ENCODE peak calls at places on chromosomes 7 and 10, in nine cellular contexts. One of them, this sample, is unnamed. For H3K36me3, the result is how much of the 10 kb centered on the place peaks cover.

GRCh38 chr10:32171213-32171612 is 115.0 kb upstream of the KIF5B start:
- DNase-seq in endothelial cell of umbilical vein: no peak
- DNase-seq in IMR-90: no peak
- DNase-seq in breast epithelium: peak
- DNase-seq in stomach: peak
- DNase-seq in body of pancreas: peak
- DNase-seq in ovary: no peak
- DNase-seq in spleen: no peak
- DNase-seq in gastrocnemius medialis: no peak
- DNase-seq in this sample: no peak

GRCh38 chr7:3238525-3239210 is 62.4 kb upstream of the SDK1 start:
- DNase-seq in endothelial cell of umbilical vein: no peak
- DNase-seq in IMR-90: no peak
- DNase-seq in breast epithelium: no peak
- DNase-seq in stomach: no peak
- DNase-seq in body of pancreas: no peak
- DNase-seq in ovary: no peak
- DNase-seq in spleen: no peak
- DNase-seq in gastrocnemius medialis: no peak
- DNase-seq in this sample: no peak

GRCh38 chr10:92125169-92125543 is 165.7 kb downstream of the CPEB3 start:
- DNase-seq in endothelial cell of umbilical vein: no peak
- DNase-seq in IMR-90: no peak
- DNase-seq in breast epithelium: no peak
- DNase-seq in stomach: no peak
- DNase-seq in body of pancreas: peak
- DNase-seq in ovary: no peak
- DNase-seq in spleen: no peak
- DNase-seq in gastrocnemius medialis: peak
- DNase-seq in this sample: peak

GRCh38 chr7:106807474-106807873 is 57.6 kb upstream of the PIK3CG start:
- DNase-seq in endothelial cell of umbilical vein: no peak
- DNase-seq in IMR-90: no peak
- DNase-seq in breast epithelium: no peak
- DNase-seq in stomach: no peak
- DNase-seq in body of pancreas: no peak
- DNase-seq in ovary: no peak
- DNase-seq in spleen: no peak
- DNase-seq in gastrocnemius medialis: no peak
- DNase-seq in this sample: no peak

GRCh38 chr7:34973400-34973760 is 63.9 kb downstream of the DPY19L1 start:
- DNase-seq in endothelial cell of umbilical vein: no peak
- DNase-seq in IMR-90: no peak
- DNase-seq in breast epithelium: no peak
- DNase-seq in stomach: no peak
- DNase-seq in body of pancreas: no peak
- DNase-seq in ovary: no peak
- DNase-seq in spleen: no peak
- DNase-seq in gastrocnemius medialis: no peak
- DNase-seq in this sample: no peak

GRCh38 chr10:49499305-49499851 is 39.5 kb downstream of the ERCC6 start:
- DNase-seq in endothelial cell of umbilical vein: no peak
- DNase-seq in IMR-90: no peak
- DNase-seq in breast epithelium: no peak
- DNase-seq in stomach: no peak
- DNase-seq in body of pancreas: no peak
- DNase-seq in ovary: no peak
- DNase-seq in spleen: no peak
- DNase-seq in gastrocnemius medialis: no peak
- DNase-seq in this sample: no peak

GRCh38 chr7:97145068-97145467 is 27.6 kb downstream of the SDHAF3 start:
- DNase-seq in endothelial cell of umbilical vein: peak
- DNase-seq in IMR-90: peak
- DNase-seq in breast epithelium: no peak
- DNase-seq in stomach: no peak
- DNase-seq in body of pancreas: no peak
- DNase-seq in ovary: no peak
- DNase-seq in spleen: no peak
- DNase-seq in gastrocnemius medialis: no peak
- DNase-seq in this sample: no peak

GRCh38 chr7:148527717-148528168 is 62.8 kb upstream of the C7orf33 start:
- DNase-seq in endothelial cell of umbilical vein: peak
- DNase-seq in IMR-90: peak
- DNase-seq in breast epithelium: peak
- DNase-seq in stomach: peak
- DNase-seq in body of pancreas: peak
- DNase-seq in ovary: peak
- DNase-seq in spleen: peak
- DNase-seq in gastrocnemius medialis: peak
- DNase-seq in this sample: peak

GRCh38 chr10:22436893-22437619 is 91.8 kb downstream of the SPAG6 start:
- DNase-seq in endothelial cell of umbilical vein: peak
- DNase-seq in IMR-90: peak
- DNase-seq in breast epithelium: peak
- DNase-seq in stomach: peak
- DNase-seq in body of pancreas: peak
- DNase-seq in ovary: peak
- DNase-seq in spleen: peak
- DNase-seq in gastrocnemius medialis: peak
- DNase-seq in this sample: peak

GRCh38 chr10:102599565-102600327 is 44.5 kb upstream of the TRIM8 start:
- DNase-seq in endothelial cell of umbilical vein: peak
- DNase-seq in IMR-90: no peak
- DNase-seq in breast epithelium: no peak
- DNase-seq in stomach: peak
- DNase-seq in body of pancreas: no peak
- DNase-seq in ovary: no peak
- DNase-seq in spleen: peak
- DNase-seq in gastrocnemius medialis: no peak
- DNase-seq in this sample: no peak

GRCh38 chr10:986137-986825 is 2.0 kb upstream of the GTPBP4 start:
- DNase-seq in endothelial cell of umbilical vein: no peak
- DNase-seq in IMR-90: peak
- DNase-seq in breast epithelium: no peak
- DNase-seq in stomach: peak
- DNase-seq in body of pancreas: peak
- DNase-seq in ovary: no peak
- DNase-seq in spleen: no peak
- DNase-seq in gastrocnemius medialis: no peak
- DNase-seq in this sample: no peak

GRCh38 chr7:136229819-136230609 is 252.9 kb upstream of the MTPN start:
- DNase-seq in endothelial cell of umbilical vein: no peak
- DNase-seq in IMR-90: no peak
- DNase-seq in breast epithelium: no peak
- DNase-seq in stomach: no peak
- DNase-seq in body of pancreas: no peak
- DNase-seq in ovary: no peak
- DNase-seq in spleen: no peak
- DNase-seq in gastrocnemius medialis: no peak
- DNase-seq in this sample: no peak

GRCh38 chr10:50367732-50368131 is 116.4 kb upstream of the ASAH2 start:
- DNase-seq in endothelial cell of umbilical vein: peak
- DNase-seq in IMR-90: peak
- DNase-seq in breast epithelium: no peak
- DNase-seq in stomach: no peak
- DNase-seq in body of pancreas: peak
- DNase-seq in ovary: no peak
- DNase-seq in spleen: no peak
- DNase-seq in gastrocnemius medialis: no peak
- DNase-seq in this sample: no peak

GRCh38 chr10:112083526-112083925 is 100.0 kb downstream of the GPAM start:
- DNase-seq in endothelial cell of umbilical vein: no peak
- DNase-seq in IMR-90: no peak
- DNase-seq in breast epithelium: no peak
- DNase-seq in stomach: no peak
- DNase-seq in body of pancreas: no peak
- DNase-seq in ovary: no peak
- DNase-seq in spleen: no peak
- DNase-seq in gastrocnemius medialis: no peak
- DNase-seq in this sample: no peak

GRCh38 chr7:136086712-136087111 is 109.6 kb upstream of the MTPN start:
- DNase-seq in endothelial cell of umbilical vein: peak
- DNase-seq in IMR-90: peak
- DNase-seq in breast epithelium: peak
- DNase-seq in stomach: peak
- DNase-seq in body of pancreas: peak
- DNase-seq in ovary: peak
- DNase-seq in spleen: no peak
- DNase-seq in gastrocnemius medialis: peak
- DNase-seq in this sample: no peak

GRCh38 chr10:22321831-22322662 is 1.1 kb downstream of the BMI1 start:
- DNase-seq in endothelial cell of umbilical vein: peak
- DNase-seq in IMR-90: no peak
- DNase-seq in breast epithelium: no peak
- DNase-seq in stomach: no peak
- DNase-seq in body of pancreas: no peak
- DNase-seq in ovary: peak
- DNase-seq in spleen: peak
- DNase-seq in gastrocnemius medialis: no peak
- DNase-seq in this sample: no peak

GRCh38 chr7:107213193-107213788 is 44.5 kb downstream of the HBP1 start:
- DNase-seq in endothelial cell of umbilical vein: no peak
- DNase-seq in IMR-90: no peak
- DNase-seq in breast epithelium: no peak
- DNase-seq in stomach: no peak
- DNase-seq in body of pancreas: no peak
- DNase-seq in ovary: no peak
- DNase-seq in spleen: no peak
- DNase-seq in gastrocnemius medialis: peak
- DNase-seq in this sample: no peak

GRCh38 chr10:126930506-126931458 is 25.6 kb downstream of the DOCK1 start:
- DNase-seq in endothelial cell of umbilical vein: peak
- DNase-seq in IMR-90: peak
- DNase-seq in breast epithelium: no peak
- DNase-seq in stomach: no peak
- DNase-seq in body of pancreas: no peak
- DNase-seq in ovary: no peak
- DNase-seq in spleen: no peak
- DNase-seq in gastrocnemius medialis: no peak
- DNase-seq in this sample: no peak

GRCh38 chr10:119216137-119216536 is 8.8 kb downstream of the GRK5 start:
- DNase-seq in endothelial cell of umbilical vein: no peak
- DNase-seq in IMR-90: no peak
- DNase-seq in breast epithelium: no peak
- DNase-seq in stomach: no peak
- DNase-seq in body of pancreas: no peak
- DNase-seq in ovary: no peak
- DNase-seq in spleen: no peak
- DNase-seq in gastrocnemius medialis: no peak
- DNase-seq in this sample: no peak
- H3K27ac ChIP-seq in endothelial cell of umbilical vein: no peak
- H3K27ac ChIP-seq in IMR-90: no peak
- H3K27ac ChIP-seq in breast epithelium: no peak
- H3K27ac ChIP-seq in stomach: no peak
- H3K27ac ChIP-seq in body of pancreas: no peak
- H3K27ac ChIP-seq in ovary: no peak
- H3K27ac ChIP-seq in spleen: no peak
- H3K27ac ChIP-seq in gastrocnemius medialis: no peak
- H3K27ac ChIP-seq in this sample: no peak

GRCh38 chr10:80166581-80167470 is 34.3 kb downstream of the PLAC9 start:
- DNase-seq in endothelial cell of umbilical vein: no peak
- DNase-seq in IMR-90: no peak
- DNase-seq in breast epithelium: no peak
- DNase-seq in stomach: no peak
- DNase-seq in body of pancreas: no peak
- DNase-seq in ovary: no peak
- DNase-seq in spleen: peak
- DNase-seq in gastrocnemius medialis: no peak
- DNase-seq in this sample: no peak

GRCh38 chr10:80163741-80164341 is 31.3 kb downstream of the PLAC9 start:
- DNase-seq in endothelial cell of umbilical vein: peak
- DNase-seq in IMR-90: peak
- DNase-seq in breast epithelium: no peak
- DNase-seq in stomach: peak
- DNase-seq in body of pancreas: no peak
- DNase-seq in ovary: no peak
- DNase-seq in spleen: no peak
- DNase-seq in gastrocnemius medialis: no peak
- DNase-seq in this sample: no peak

GRCh38 chr10:80164596-80164995 is 32.1 kb downstream of the PLAC9 start:
- DNase-seq in endothelial cell of umbilical vein: no peak
- DNase-seq in IMR-90: no peak
- DNase-seq in breast epithelium: no peak
- DNase-seq in stomach: no peak
- DNase-seq in body of pancreas: no peak
- DNase-seq in ovary: no peak
- DNase-seq in spleen: no peak
- DNase-seq in gastrocnemius medialis: no peak
- DNase-seq in this sample: no peak

GRCh38 chr10:80167471-80167870 is 34.9 kb downstream of the PLAC9 start:
- DNase-seq in endothelial cell of umbilical vein: no peak
- DNase-seq in IMR-90: no peak
- DNase-seq in breast epithelium: no peak
- DNase-seq in stomach: no peak
- DNase-seq in body of pancreas: no peak
- DNase-seq in ovary: no peak
- DNase-seq in spleen: peak
- DNase-seq in gastrocnemius medialis: no peak
- DNase-seq in this sample: no peak

GRCh38 chr10:80165173-80165572 is 32.6 kb downstream of the PLAC9 start:
- DNase-seq in endothelial cell of umbilical vein: no peak
- DNase-seq in IMR-90: peak
- DNase-seq in breast epithelium: no peak
- DNase-seq in stomach: no peak
- DNase-seq in body of pancreas: no peak
- DNase-seq in ovary: no peak
- DNase-seq in spleen: peak
- DNase-seq in gastrocnemius medialis: peak
- DNase-seq in this sample: no peak
- H3K36me3 ChIP-seq in endothelial cell of umbilical vein: under half
- H3K36me3 ChIP-seq in IMR-90: half or more
- H3K36me3 ChIP-seq in breast epithelium: under half
- H3K36me3 ChIP-seq in stomach: half or more
- H3K36me3 ChIP-seq in body of pancreas: under half
- H3K36me3 ChIP-seq in ovary: under half
- H3K36me3 ChIP-seq in spleen: half or more
- H3K36me3 ChIP-seq in gastrocnemius medialis: under half
- H3K36me3 ChIP-seq in this sample: under half

DNA sequence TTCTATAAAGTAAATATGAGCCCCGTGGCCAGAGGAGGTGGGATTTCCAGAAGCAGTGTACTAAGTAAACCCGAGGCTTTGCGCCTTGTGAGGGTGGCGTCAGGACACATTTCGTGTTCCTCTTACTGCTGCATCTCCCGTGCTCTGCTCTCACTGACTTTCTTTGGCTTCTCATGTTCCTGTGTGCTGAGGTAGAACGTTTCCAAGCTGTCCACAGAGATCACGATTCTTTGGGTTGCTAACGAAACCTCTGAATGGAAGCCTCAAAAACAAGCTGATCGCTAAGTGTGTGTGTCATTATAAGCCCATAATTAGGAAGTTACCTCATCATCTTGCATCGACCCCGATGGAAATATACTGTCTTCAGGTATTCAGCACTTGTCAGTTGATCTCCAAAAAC is 131.8 kb downstream of the CELF2 start:
- DNase-seq in endothelial cell of umbilical vein: no peak
- DNase-seq in IMR-90: no peak
- DNase-seq in breast epithelium: no peak
- DNase-seq in stomach: no peak
- DNase-seq in body of pancreas: no peak
- DNase-seq in ovary: peak
- DNase-seq in spleen: no peak
- DNase-seq in gastrocnemius medialis: no peak
- DNase-seq in this sample: no peak
- TF ChIP-seq POLR2A in endothelial cell of umbilical vein: no peak
- TF ChIP-seq POLR2A in IMR-90: no peak
- TF ChIP-seq POLR2A in breast epithelium: no peak
- TF ChIP-seq POLR2A in stomach: no peak
- TF ChIP-seq POLR2A in body of pancreas: no peak
- TF ChIP-seq POLR2A in ovary: no peak
- TF ChIP-seq POLR2A in spleen: no peak
- TF ChIP-seq POLR2A in gastrocnemius medialis: no peak
- TF ChIP-seq POLR2A in this sample: no peak

GRCh38 chr10:114323023-114323422 is 81.3 kb downstream of the AFAP1L2 start:
- DNase-seq in endothelial cell of umbilical vein: no peak
- DNase-seq in IMR-90: no peak
- DNase-seq in breast epithelium: no peak
- DNase-seq in stomach: no peak
- DNase-seq in body of pancreas: no peak
- DNase-seq in ovary: no peak
- DNase-seq in spleen: no peak
- DNase-seq in gastrocnemius medialis: no peak
- DNase-seq in this sample: no peak
- H3K27ac ChIP-seq in endothelial cell of umbilical vein: no peak
- H3K27ac ChIP-seq in IMR-90: no peak
- H3K27ac ChIP-seq in breast epithelium: no peak
- H3K27ac ChIP-seq in stomach: no peak
- H3K27ac ChIP-seq in body of pancreas: no peak
- H3K27ac ChIP-seq in ovary: no peak
- H3K27ac ChIP-seq in spleen: peak
- H3K27ac ChIP-seq in gastrocnemius medialis: no peak
- H3K27ac ChIP-seq in this sample: no peak